ENCODE peak calls at places on chromosomes 16 and 17, in ten cellular contexts. Z is sigmoid colon; D is upper lobe of right lung; K is WERI-Rb-1; W is CD8-positive, alpha-beta T cell; J is endothelial cell of umbilical vein; T is SJCRH30; B is heart left ventricle; Q is ovary; E is H9. H is an unnamed sample. For H3K9me3, the result is how much of the 10 kb centered on the place peaks cover.

GRCh38 chr16:89420204-89420603 is 70.2 kb downstream of the ANKRD11 start:
- DNase-seq in Z (no peak), D (no peak), K (no peak), W (no peak), J (no peak), T (no peak), B (no peak), Q (no peak), E (no peak), H (no peak)

GRCh38 chr16:86319871-86320270 is 190.5 kb upstream of the FOXF1 start:
- DNase-seq in Z (peak), D (no peak), K (no peak), W (no peak), J (no peak), T (no peak), B (no peak), Q (no peak), E (no peak), H (no peak)

GRCh38 chr16:68257906-68258800 is 6.2 kb upstream of the SLC7A6 start:
- DNase-seq in Z (peak), D (peak), K (no peak), W (no peak), J (peak), T (no peak), B (no peak), Q (no peak), E (no peak), H (peak)

GRCh38 chr17:57948555-57949420 is 6.4 kb downstream of the CUEDC1 start:
- DNase-seq in Z (peak), D (no peak), K (no peak), W (no peak), J (peak), T (peak), B (no peak), Q (no peak), E (no peak), H (no peak)

GRCh38 chr17:7436556-7437368 is 1.5 kb downstream of the TMEM102 start:
- DNase-seq in Z (peak), D (peak), K (peak), W (peak), J (peak), T (peak), B (peak), Q (peak), E (peak), H (peak)

GRCh38 chr17:17982796-17983195 is 10.1 kb downstream of the DRC3 start:
- DNase-seq in Z (no peak), D (no peak), K (no peak), W (no peak), J (no peak), T (no peak), B (no peak), Q (no peak), E (no peak), H (no peak)

GRCh38 chr17:81999587-81999974 is 22.2 kb downstream of the ASPSCR1 start:
- DNase-seq in Z (no peak), D (peak), K (no peak), W (no peak), J (no peak), T (no peak), B (no peak), Q (no peak), E (no peak), H (no peak)

GRCh38 chr16:56848955-56849689 is 15.9 kb upstream of the SLC12A3 start:
- DNase-seq in Z (no peak), D (peak), K (no peak), W (no peak), J (peak), T (no peak), B (no peak), Q (peak), E (no peak), H (no peak)

GRCh38 chr17:36862116-36862920 is 75.0 kb upstream of the LHX1 start:
- DNase-seq in Z (no peak), D (no peak), K (no peak), W (no peak), J (no peak), T (no peak), B (no peak), Q (no peak), E (no peak), H (no peak)

DNA sequence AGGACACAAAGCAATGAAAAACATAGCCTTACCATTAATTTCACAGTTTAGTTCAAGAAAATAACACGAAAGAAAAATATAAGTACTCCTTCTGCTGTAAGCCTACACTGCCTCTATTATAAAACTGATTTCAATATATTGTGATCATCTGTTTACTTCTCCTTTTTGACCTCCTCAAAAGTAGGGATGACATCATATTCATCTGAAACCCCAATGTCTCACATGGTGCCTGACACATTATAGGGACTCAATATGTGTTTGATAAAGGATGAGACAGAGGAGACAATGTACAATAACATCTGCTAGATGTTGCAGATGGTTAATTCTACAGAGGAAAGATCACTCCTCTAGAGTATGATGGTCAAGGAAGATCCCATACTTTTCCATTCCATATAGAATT is 118.4 kb upstream of the NOG start:
- DNase-seq in Z (no peak), D (no peak), K (no peak), W (no peak), J (no peak), T (no peak), B (no peak), Q (no peak), E (no peak), H (no peak)
- H3K9me3 ChIP-seq in Z (under half), D (under half), K (under half), W (under half), J (under half), T (under half), B (under half), Q (under half), E (under half), H (under half)

DNA sequence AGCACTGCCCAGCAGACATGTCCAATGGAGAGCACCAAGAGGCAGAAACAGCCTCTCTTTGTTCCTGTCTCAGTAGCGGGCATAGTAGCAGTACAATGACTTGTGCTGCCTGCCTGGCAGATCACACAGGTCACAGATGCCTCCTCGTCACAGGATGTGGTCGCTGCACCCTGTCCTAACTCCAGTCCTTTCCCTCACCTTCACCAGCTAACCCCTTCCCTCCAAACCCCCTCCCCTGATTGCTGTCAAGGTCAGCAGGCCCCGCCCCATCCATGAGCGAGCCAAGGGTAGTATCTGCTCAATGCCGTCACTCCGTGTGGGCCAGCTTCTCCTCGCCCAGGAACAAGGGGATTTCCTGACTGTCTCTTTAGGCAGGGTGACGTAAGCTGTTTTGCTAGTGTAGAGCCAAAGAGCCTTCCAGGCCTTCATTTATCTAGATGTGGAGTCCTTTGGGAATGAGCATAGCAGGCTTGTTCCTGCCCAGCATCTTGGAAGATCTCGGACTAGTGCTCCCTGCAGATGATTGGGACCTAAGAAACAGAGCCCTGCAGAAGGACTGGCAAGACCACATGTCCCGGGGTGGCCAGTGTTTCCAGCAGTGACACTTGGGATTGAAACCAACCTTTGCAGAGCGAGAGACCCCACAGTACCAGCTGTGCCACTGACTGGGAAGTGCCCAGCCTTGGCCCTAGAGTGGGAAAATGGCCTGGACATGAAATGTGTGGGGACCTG is 75.9 kb upstream of the TNRC6C start:
- DNase-seq in Z (peak), D (no peak), K (peak), W (peak), J (no peak), T (peak), B (peak), Q (no peak), E (no peak), H (peak)
- H3K27ac ChIP-seq in Z (peak), D (peak), K (no peak), W (peak), J (no peak), T (peak), B (peak), Q (no peak), E (no peak), H (peak)

GRCh38 chr17:33474789-33475188 is 181.7 kb upstream of the ASIC2 start:
- DNase-seq in Z (no peak), D (no peak), K (no peak), W (no peak), J (no peak), T (no peak), B (no peak), Q (no peak), E (no peak), H (no peak)

GRCh38 chr17:33469411-33469810 is 176.3 kb upstream of the ASIC2 start:
- DNase-seq in Z (no peak), D (no peak), K (no peak), W (no peak), J (no peak), T (peak), B (no peak), Q (no peak), E (no peak), H (no peak)

GRCh38 chr17:33464669-33465275 is 171.7 kb upstream of the ASIC2 start:
- DNase-seq in Z (no peak), D (no peak), K (no peak), W (no peak), J (no peak), T (no peak), B (no peak), Q (no peak), E (peak), H (no peak)

GRCh38 chr17:33475594-33475993 is 182.5 kb upstream of the ASIC2 start:
- DNase-seq in Z (no peak), D (no peak), K (no peak), W (no peak), J (no peak), T (no peak), B (no peak), Q (no peak), E (no peak), H (no peak)

GRCh38 chr17:33469911-33470310 is 176.8 kb upstream of the ASIC2 start:
- DNase-seq in Z (no peak), D (no peak), K (peak), W (no peak), J (no peak), T (peak), B (peak), Q (peak), E (no peak), H (no peak)
- H3K9me3 ChIP-seq in Z (under half), D (under half), K (under half), W (under half), J (under half), T (under half), B (under half), Q (under half), E (under half), H (under half)

DNA sequence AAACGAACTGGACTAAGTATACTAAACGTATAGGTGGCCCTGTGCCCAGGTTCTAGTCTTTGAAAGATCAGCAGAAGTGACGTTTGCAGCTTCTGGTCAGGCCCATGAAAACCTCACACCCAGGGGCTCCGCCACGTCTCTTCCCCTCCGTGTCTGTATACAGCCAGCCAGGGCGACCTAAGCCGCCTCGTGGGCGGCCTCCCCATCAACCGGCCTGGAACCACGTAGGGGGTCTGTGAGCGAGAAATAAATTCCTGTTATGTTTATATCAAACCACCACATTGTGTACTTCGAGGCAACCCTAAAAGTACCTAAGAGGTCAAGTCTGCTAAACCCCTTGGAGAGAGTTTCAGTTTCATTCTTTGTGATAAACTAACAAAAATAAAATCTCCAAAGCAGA is 6.8 kb downstream of the TK1 start:
- DNase-seq in Z (no peak), D (no peak), K (no peak), W (no peak), J (no peak), T (no peak), B (no peak), Q (no peak), E (no peak), H (no peak)
- H3K27ac ChIP-seq in Z (peak), D (peak), K (no peak), W (no peak), J (no peak), T (no peak), B (peak), Q (peak), E (no peak), H (no peak)

H was measured in right cardiac atrium.